ENCODE peak calls at places on chromosomes 7 and 10, in six cellular contexts. P, R, I, H, G and U are unnamed samples.

GRCh38 chr7:47581821-47582747 is at the start of gene TNS3:
- ATAC-seq in H (no peak), P (peak), R (peak), I (peak), G (no peak), U (peak)

GRCh38 chr10:74058071-74058470 is 60.2 kb downstream of the VCL start:
- ATAC-seq in R (no peak), P (no peak), I (no peak), H (no peak), G (peak), U (no peak)

GRCh38 chr7:142511801-142512200 is 237.5 kb upstream of the PRSS1 start:
- ATAC-seq in I (no peak), R (no peak), G (no peak), H (no peak), P (no peak), U (no peak)

GRCh38 chr10:122688293-122688989 is 11.2 kb downstream of the C10orf120 start:
- ATAC-seq in P (no peak), R (no peak), I (peak), H (no peak), G (no peak), U (peak)

GRCh38 chr7:132446666-132447217 is 129.5 kb downstream of the PLXNA4 start:
- ATAC-seq in I (no peak), R (no peak), G (no peak), P (no peak), H (no peak), U (no peak)

GRCh38 chr7:36021367-36021766 is 131.7 kb upstream of the EEPD1 start:
- ATAC-seq in P (no peak), I (peak), H (peak), G (peak), R (peak), U (no peak)

GRCh38 chr10:100759331-100759730 is 13.9 kb downstream of the PAX2 start:
- ATAC-seq in H (no peak), I (peak), R (no peak), G (no peak), P (peak), U (no peak)

GRCh38 chr7:92645531-92646061 is 55.4 kb upstream of the FAM133B start:
- ATAC-seq in P (no peak), H (no peak), R (peak), G (no peak), I (peak), U (no peak)

GRCh38 chr10:128046934-128047251 is 79.3 kb downstream of the MKI67 start:
- ATAC-seq in H (no peak), G (peak), P (no peak), I (no peak), R (no peak), U (no peak)

GRCh38 chr10:77873558-77874380 is 52.8 kb downstream of the DLG5 start:
- ATAC-seq in H (peak), I (peak), R (peak), G (peak), P (peak), U (peak)

GRCh38 chr10:97196213-97197029 is 10.7 kb upstream of the SLIT1 start:
- ATAC-seq in P (peak), G (peak), R (peak), I (peak), H (peak), U (peak)

GRCh38 chr10:132848306-132848705 is 62.4 kb upstream of the NKX6-2 start:
- ATAC-seq in G (no peak), P (no peak), H (no peak), R (no peak), I (no peak), U (no peak)

GRCh38 chr7:135369405-135369804 is 135.8 kb downstream of the STRA8 start:
- ATAC-seq in I (no peak), R (no peak), P (no peak), G (peak), H (no peak), U (no peak)

GRCh38 chr10:11178606-11179221 is 161.0 kb downstream of the CELF2 start:
- ATAC-seq in G (peak), H (peak), P (no peak), I (no peak), R (peak), U (peak)

GRCh38 chr7:5591547-5591899 is 167.9 kb upstream of the TNRC18 start:
- ATAC-seq in P (peak), I (peak), G (no peak), R (no peak), H (no peak), U (no peak)

GRCh38 chr7:114979388-114979787 is 57.5 kb downstream of the MDFIC start:
- ATAC-seq in H (no peak), P (no peak), G (peak), R (peak), I (no peak), U (peak)

GRCh38 chr7:100826546-100827329 is 585 bp downstream of the EPHB4 start:
- ATAC-seq in R (peak), I (peak), P (peak), G (no peak), H (peak), U (peak)

GRCh38 chr10:60910543-60910942 is 33.4 kb downstream of the RHOBTB1 start:
- ATAC-seq in R (peak), H (no peak), G (peak), P (no peak), I (no peak), U (no peak)

GRCh38 chr10:88984525-88984924 is 6.1 kb upstream of the FAS start:
- ATAC-seq in G (peak), I (no peak), H (no peak), R (no peak), P (no peak), U (no peak)

GRCh38 chr7:99380032-99380822 is 5.7 kb downstream of the ARPC1B start:
- ATAC-seq in G (peak), I (peak), P (no peak), H (peak), R (peak), U (peak)

GRCh38 chr7:143374556-143374955 is 6.6 kb upstream of the ZYX start:
- ATAC-seq in I (no peak), R (peak), P (no peak), G (no peak), H (no peak), U (no peak)

GRCh38 chr7:88146611-88147010 is 73.2 kb downstream of the SRI start:
- ATAC-seq in G (no peak), H (no peak), R (no peak), I (no peak), P (no peak), U (no peak)

GRCh38 chr7:33882040-33882800 is 23.1 kb upstream of the BMPER start:
- ATAC-seq in P (no peak), I (no peak), G (no peak), R (peak), H (no peak), U (peak)

GRCh38 chr7:101205901-101206664 is 5.2 kb upstream of the MOGAT3 start:
- ATAC-seq in P (no peak), G (no peak), I (no peak), R (no peak), H (no peak), U (peak)

GRCh38 chr7:130593033-130593432 is 75.5 kb downstream of the COPG2 start:
- ATAC-seq in I (no peak), R (no peak), P (no peak), G (no peak), H (no peak), U (no peak)

GRCh38 chr10:103648231-103648950 is 154.9 kb downstream of the NEURL1 start:
- ATAC-seq in P (no peak), G (no peak), I (no peak), R (peak), H (no peak), U (peak)

GRCh38 chr10:60817135-60817805 is 39.0 kb downstream of the CDK1 start:
- ATAC-seq in H (no peak), I (no peak), G (no peak), R (peak), P (no peak), U (no peak)

GRCh38 chr10:16117305-16117695 is 257.0 kb upstream of the MINDY3 start:
- ATAC-seq in P (no peak), H (no peak), R (no peak), I (no peak), G (no peak), U (no peak)

GRCh38 chr10:99530108-99531025 is 2.4 kb upstream of the NKX2-3 start:
- ATAC-seq in R (no peak), P (no peak), I (no peak), H (no peak), G (no peak), U (no peak)

GRCh38 chr10:103235775-103236174 is 9.9 kb upstream of the RPEL1 start:
- ATAC-seq in R (no peak), P (no peak), I (no peak), G (no peak), H (no peak), U (no peak)

GRCh38 chr10:74814792-74815191 is 11.6 kb upstream of the KAT6B start:
- ATAC-seq in P (no peak), G (no peak), R (no peak), H (no peak), I (no peak), U (no peak)

GRCh38 chr10:95466450-95466849 is 94.7 kb downstream of the SORBS1 start:
- ATAC-seq in G (no peak), P (no peak), H (no peak), I (no peak), R (no peak), U (no peak)

GRCh38 chr10:95469676-95470075 is 91.5 kb downstream of the SORBS1 start:
- ATAC-seq in G (no peak), P (no peak), I (no peak), R (no peak), H (peak), U (no peak)

GRCh38 chr10:95464280-95464679 is 96.9 kb downstream of the SORBS1 start:
- ATAC-seq in R (no peak), P (no peak), I (no peak), G (no peak), H (no peak), U (no peak)

GRCh38 chr10:95469251-95469650 is 91.9 kb downstream of the SORBS1 start:
- ATAC-seq in R (no peak), G (no peak), P (no peak), H (no peak), I (no peak), U (no peak)

GRCh38 chr10:95467162-95467599 is 94.0 kb downstream of the SORBS1 start:
- ATAC-seq in I (no peak), P (peak), R (peak), G (peak), H (peak), U (peak)
- TF ChIP-seq CTCF in I (no peak), P (peak), R (no peak), G (no peak), H (peak), U (peak)

DNA sequence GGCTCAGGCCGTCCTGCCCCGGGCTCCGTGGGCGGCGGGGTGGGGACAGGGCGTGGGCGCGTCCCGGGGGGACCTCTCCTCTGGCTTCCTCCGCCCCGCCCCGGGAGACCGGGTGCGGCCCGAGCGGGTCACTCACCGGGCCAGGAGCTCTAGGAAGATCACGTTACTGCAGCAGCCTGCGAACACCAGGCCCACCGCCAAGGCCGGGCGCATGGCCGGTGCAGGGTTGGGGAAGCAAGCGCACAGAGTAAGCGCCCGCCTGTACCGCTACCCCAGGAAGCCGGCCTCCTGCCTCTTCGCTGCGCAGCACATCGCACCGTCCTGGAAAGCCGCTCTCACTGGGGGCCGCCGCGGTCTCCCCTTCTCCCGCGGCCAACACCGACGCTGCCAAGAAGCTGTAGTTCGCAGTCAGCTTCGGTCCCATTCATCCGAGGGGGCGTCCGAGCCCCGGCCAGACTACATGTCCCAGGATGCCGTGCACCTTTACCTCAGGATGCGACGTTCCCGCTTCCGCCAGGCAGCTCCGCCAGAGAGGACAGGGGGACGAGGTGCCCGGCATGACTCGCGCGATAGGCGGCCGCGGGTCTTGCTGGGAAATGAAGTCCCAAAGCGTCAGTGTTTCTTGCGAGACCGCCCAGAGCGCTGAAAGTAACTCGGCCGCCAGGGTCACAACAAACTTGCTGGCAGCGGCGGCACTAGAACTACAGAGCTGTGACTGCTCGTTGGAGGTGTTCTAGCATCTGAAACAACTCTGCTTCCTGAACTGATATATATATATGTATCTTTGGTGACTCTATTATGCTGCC is at the start of gene SLC35B4:
- ATAC-seq in H (peak), P (peak), I (peak), R (peak), G (peak), U (peak)
- TF ChIP-seq POLR2A in H (peak), P (peak), I (peak), R (no peak), G (peak), U (peak)

DNA sequence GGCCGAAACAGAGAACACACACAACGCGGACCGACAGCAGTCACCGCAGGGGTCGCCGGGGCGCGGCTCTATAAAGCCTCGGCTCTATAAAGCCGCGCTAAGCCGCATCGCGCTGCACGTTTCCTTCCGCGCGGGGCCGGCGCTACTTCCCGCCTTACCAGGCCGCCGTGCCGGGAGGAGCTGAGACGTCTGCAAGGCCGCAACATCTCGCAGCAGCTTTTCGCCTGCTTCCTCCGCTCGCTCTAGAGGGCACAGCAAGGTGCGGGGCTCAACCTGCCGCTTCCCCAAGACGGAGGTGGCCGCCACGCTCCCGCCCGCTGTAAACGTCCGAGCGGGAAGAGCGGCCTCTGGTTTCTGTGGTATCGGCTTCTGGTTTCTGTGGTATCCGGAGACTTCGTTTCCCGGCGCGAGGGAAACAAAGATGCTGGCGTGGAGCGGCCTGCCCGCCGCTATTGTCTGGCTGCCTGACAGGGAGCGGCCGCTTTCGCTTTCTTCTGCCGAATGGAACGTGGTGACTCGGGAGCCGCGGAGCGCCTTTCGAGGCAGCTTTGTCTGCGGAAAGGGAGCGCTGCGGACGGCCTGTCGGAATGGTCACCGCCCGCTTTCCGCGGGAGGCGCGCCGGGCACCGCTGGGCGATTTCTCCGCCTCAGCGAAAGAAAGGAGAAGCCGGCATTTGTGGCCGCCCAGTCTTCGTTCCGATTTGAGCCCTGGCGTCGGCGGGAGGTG is 91.8 kb downstream of the SPAG6 start:
- ATAC-seq in P (peak), G (peak), R (peak), H (no peak), I (peak), U (peak)
- TF ChIP-seq EP300 in P (no peak), G (no peak), R (peak), H (no peak), I (no peak), U (no peak)

DNA sequence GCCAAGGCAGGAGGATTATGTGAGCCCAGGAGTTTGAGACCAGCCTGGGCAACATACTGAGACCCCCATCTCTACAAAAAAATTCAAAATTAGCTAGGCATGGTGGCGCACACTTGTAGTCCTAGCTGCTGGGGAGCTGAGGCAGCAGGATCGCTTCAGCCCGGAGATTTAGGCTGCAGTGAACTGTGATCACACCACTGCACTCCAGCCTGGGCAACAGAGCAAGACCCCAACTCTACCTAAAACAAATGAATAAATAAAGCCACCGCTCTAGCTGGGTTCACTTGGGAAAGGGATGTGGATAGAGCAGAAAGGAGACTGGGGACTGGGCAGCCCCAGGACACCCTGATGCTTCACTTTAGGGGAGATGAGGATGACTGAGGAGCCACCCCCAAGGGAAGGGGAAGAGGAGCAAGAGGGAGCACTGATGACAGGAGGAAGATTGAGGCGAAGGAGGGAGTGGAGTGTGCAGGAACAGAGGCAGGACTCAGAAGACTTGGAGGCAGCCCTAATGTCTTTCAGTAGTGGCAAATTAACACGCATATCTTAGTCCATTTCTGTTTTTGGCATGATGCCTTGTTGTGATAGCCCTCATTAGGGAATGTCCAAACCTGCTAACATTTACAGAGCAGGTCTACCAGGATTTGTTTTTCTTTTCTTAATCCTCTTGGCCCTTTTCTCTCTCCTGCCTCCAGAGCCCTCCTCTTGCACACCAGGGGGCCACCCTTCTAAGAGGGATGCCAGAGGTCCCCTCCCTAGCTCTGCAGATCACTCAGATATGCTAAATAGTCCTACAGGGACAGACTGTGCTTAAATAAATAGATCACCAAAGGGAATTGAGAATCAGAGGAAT is 88.3 kb downstream of the C10orf105 start:
- ATAC-seq in P (no peak), H (peak), I (no peak), R (no peak), G (no peak), U (peak)
- TF ChIP-seq CTCF in P (no peak), H (no peak), I (no peak), R (no peak), G (no peak), U (no peak)